ENCODE peak calls at places on chromosomes 11 and 22, in six cellular contexts. One of them, this sample, is unnamed. For H3K9me3 and H3K36me3, the result is how much of the 10 kb centered on the place peaks cover.

GRCh38 chr11:130854483-130854882 is 61.8 kb downstream of the SNX19 start:
- DNase-seq in colonic mucosa: no peak
- DNase-seq in body of pancreas: no peak
- DNase-seq in cardiac muscle cell: no peak
- DNase-seq in neural progenitor cell: no peak
- DNase-seq in PC-3: no peak
- DNase-seq in this sample: no peak

GRCh38 chr11:117187799-117188481 is 9.4 kb downstream of the SIDT2 start:
- DNase-seq in colonic mucosa: peak
- DNase-seq in body of pancreas: peak
- DNase-seq in cardiac muscle cell: no peak
- DNase-seq in neural progenitor cell: no peak
- DNase-seq in PC-3: no peak
- DNase-seq in this sample: no peak

GRCh38 chr22:39236321-39237275 is 8.2 kb downstream of the PDGFB start:
- DNase-seq in colonic mucosa: peak
- DNase-seq in body of pancreas: no peak
- DNase-seq in cardiac muscle cell: peak
- DNase-seq in neural progenitor cell: no peak
- DNase-seq in PC-3: no peak
- DNase-seq in this sample: no peak

GRCh38 chr11:106011481-106011880 is 10.6 kb downstream of the MSANTD4 start:
- DNase-seq in colonic mucosa: no peak
- DNase-seq in body of pancreas: no peak
- DNase-seq in cardiac muscle cell: peak
- DNase-seq in neural progenitor cell: no peak
- DNase-seq in PC-3: no peak
- DNase-seq in this sample: no peak

GRCh38 chr11:85947431-85948272 is 92.5 kb downstream of the CCDC83 start:
- DNase-seq in colonic mucosa: no peak
- DNase-seq in body of pancreas: no peak
- DNase-seq in cardiac muscle cell: peak
- DNase-seq in neural progenitor cell: no peak
- DNase-seq in PC-3: peak
- DNase-seq in this sample: no peak

GRCh38 chr11:127733552-127733951 is 733.0 kb upstream of the KIRREL3 start:
- DNase-seq in colonic mucosa: no peak
- DNase-seq in body of pancreas: no peak
- DNase-seq in cardiac muscle cell: no peak
- DNase-seq in neural progenitor cell: no peak
- DNase-seq in PC-3: no peak
- DNase-seq in this sample: no peak

GRCh38 chr22:34160117-34160758 is 240.0 kb upstream of the LARGE1 start:
- DNase-seq in colonic mucosa: no peak
- DNase-seq in body of pancreas: no peak
- DNase-seq in cardiac muscle cell: no peak
- DNase-seq in neural progenitor cell: peak
- DNase-seq in PC-3: no peak
- DNase-seq in this sample: no peak

GRCh38 chr22:35315855-35316745 is 16.4 kb downstream of the TOM1 start:
- DNase-seq in colonic mucosa: no peak
- DNase-seq in body of pancreas: peak
- DNase-seq in cardiac muscle cell: no peak
- DNase-seq in neural progenitor cell: no peak
- DNase-seq in PC-3: no peak
- DNase-seq in this sample: peak

GRCh38 chr11:69655479-69656394 is 14.8 kb downstream of the CCND1 start:
- DNase-seq in colonic mucosa: no peak
- DNase-seq in body of pancreas: no peak
- DNase-seq in cardiac muscle cell: no peak
- DNase-seq in neural progenitor cell: no peak
- DNase-seq in PC-3: peak
- DNase-seq in this sample: peak

GRCh38 chr11:121626507-121626875 is 173.7 kb upstream of the SORL1-AS1 start:
- DNase-seq in colonic mucosa: no peak
- DNase-seq in body of pancreas: no peak
- DNase-seq in cardiac muscle cell: no peak
- DNase-seq in neural progenitor cell: no peak
- DNase-seq in PC-3: no peak
- DNase-seq in this sample: no peak

GRCh38 chr11:65119670-65119995 is 2.1 kb upstream of the ZNHIT2 start:
- DNase-seq in colonic mucosa: no peak
- DNase-seq in body of pancreas: no peak
- DNase-seq in cardiac muscle cell: no peak
- DNase-seq in neural progenitor cell: no peak
- DNase-seq in PC-3: no peak
- DNase-seq in this sample: no peak

GRCh38 chr11:77233011-77233410 is 68.5 kb downstream of the GDPD4 start:
- DNase-seq in colonic mucosa: no peak
- DNase-seq in body of pancreas: no peak
- DNase-seq in cardiac muscle cell: no peak
- DNase-seq in neural progenitor cell: no peak
- DNase-seq in PC-3: no peak
- DNase-seq in this sample: no peak

GRCh38 chr11:34337016-34337415 is 20.8 kb downstream of the ABTB2 start:
- DNase-seq in colonic mucosa: no peak
- DNase-seq in body of pancreas: no peak
- DNase-seq in cardiac muscle cell: no peak
- DNase-seq in neural progenitor cell: no peak
- DNase-seq in PC-3: no peak
- DNase-seq in this sample: no peak

GRCh38 chr11:35122308-35122707 is 16.7 kb upstream of the CD44 start:
- DNase-seq in colonic mucosa: no peak
- DNase-seq in body of pancreas: no peak
- DNase-seq in cardiac muscle cell: no peak
- DNase-seq in neural progenitor cell: no peak
- DNase-seq in PC-3: no peak
- DNase-seq in this sample: no peak

GRCh38 chr11:90288207-90288821 is 65.5 kb upstream of the CHORDC1 start:
- DNase-seq in colonic mucosa: no peak
- DNase-seq in body of pancreas: no peak
- DNase-seq in cardiac muscle cell: peak
- DNase-seq in neural progenitor cell: peak
- DNase-seq in PC-3: peak
- DNase-seq in this sample: no peak

DNA sequence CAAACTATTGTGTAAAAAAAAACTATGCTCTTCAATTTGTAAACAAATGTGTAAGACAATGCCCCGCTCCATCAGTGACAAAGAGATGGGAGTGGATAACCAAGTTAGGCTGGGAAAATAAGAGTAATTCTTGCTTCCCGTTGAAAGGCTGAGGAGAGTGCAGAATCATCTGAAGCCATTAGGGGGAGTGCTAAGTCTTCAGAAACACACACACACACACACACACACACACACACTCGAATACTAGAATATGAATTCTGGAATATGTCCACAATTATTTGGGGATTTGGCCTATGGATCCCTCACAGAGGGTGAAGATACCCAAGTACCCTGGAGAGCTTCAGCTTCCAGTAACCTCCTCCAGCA is 27.8 kb upstream of the ROBO3 start:
- DNase-seq in colonic mucosa: peak
- DNase-seq in body of pancreas: no peak
- DNase-seq in cardiac muscle cell: peak
- DNase-seq in neural progenitor cell: peak
- DNase-seq in PC-3: peak
- DNase-seq in this sample: peak
- TF ChIP-seq CTCF in colonic mucosa: no peak
- TF ChIP-seq CTCF in body of pancreas: no peak
- TF ChIP-seq CTCF in cardiac muscle cell: peak
- TF ChIP-seq CTCF in neural progenitor cell: peak
- TF ChIP-seq CTCF in PC-3: peak
- TF ChIP-seq CTCF in this sample: no peak

GRCh38 chr22:23000657-23001439 is 69.5 kb upstream of the GNAZ start:
- DNase-seq in colonic mucosa: no peak
- DNase-seq in body of pancreas: no peak
- DNase-seq in cardiac muscle cell: no peak
- DNase-seq in neural progenitor cell: no peak
- DNase-seq in PC-3: no peak
- DNase-seq in this sample: no peak
- H3K9me3 ChIP-seq in colonic mucosa: under half
- H3K9me3 ChIP-seq in body of pancreas: under half
- H3K9me3 ChIP-seq in cardiac muscle cell: under half
- H3K9me3 ChIP-seq in neural progenitor cell: under half
- H3K9me3 ChIP-seq in PC-3: under half
- H3K9me3 ChIP-seq in this sample: under half

GRCh38 chr11:66694056-66694410 is 16.3 kb upstream of the RBM4B start:
- DNase-seq in colonic mucosa: no peak
- DNase-seq in body of pancreas: no peak
- DNase-seq in cardiac muscle cell: no peak
- DNase-seq in neural progenitor cell: no peak
- DNase-seq in PC-3: no peak
- DNase-seq in this sample: no peak
- H3K36me3 ChIP-seq in colonic mucosa: under half
- H3K36me3 ChIP-seq in body of pancreas: under half
- H3K36me3 ChIP-seq in cardiac muscle cell: under half
- H3K36me3 ChIP-seq in neural progenitor cell: under half
- H3K36me3 ChIP-seq in PC-3: under half
- H3K36me3 ChIP-seq in this sample: under half

DNA sequence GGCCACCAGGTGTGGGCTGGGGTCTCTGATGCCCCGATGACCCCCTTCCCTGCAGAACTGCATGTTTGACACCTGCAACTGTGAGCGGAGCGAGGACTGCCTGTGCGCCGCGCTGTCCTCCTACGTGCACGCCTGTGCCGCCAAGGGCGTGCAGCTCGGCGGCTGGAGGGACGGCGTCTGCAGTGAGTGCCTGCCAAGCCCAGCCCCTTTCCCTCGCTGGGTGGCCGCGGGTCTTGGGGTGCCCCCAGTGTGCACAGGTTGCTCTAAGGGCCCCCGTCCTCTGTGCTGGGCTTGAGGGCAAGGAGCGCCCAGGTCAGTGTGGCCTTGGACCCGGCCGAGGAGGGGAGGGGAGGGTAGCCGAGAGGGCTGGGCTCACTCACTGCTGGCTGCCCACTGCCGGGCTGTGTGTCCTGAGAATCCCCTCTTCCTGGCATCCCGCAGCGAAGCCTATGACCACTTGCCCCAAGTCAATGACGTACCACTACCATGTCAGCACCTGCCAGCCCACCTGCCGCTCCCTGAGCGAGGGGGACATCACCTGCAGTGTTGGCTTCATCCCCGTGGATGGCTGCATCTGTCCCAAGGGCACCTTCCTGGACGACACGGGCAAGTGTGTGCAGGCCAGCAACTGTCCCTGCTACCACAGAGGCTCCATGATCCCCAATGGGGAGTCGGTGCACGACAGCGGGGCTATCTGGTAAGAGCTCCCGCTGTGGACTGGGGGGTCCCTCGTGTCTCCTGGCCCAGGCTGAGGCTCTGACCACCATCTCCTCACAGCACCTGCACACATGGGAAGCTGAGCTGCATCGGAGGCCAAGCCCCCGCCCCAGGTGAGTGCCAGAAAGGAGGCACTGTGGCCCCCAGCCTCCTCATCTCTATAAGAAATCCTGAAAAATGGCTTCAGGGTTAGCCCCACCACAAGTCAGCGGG is 17.0 kb downstream of the MUC5AC start:
- DNase-seq in colonic mucosa: no peak
- DNase-seq in body of pancreas: no peak
- DNase-seq in cardiac muscle cell: no peak
- DNase-seq in neural progenitor cell: no peak
- DNase-seq in PC-3: no peak
- DNase-seq in this sample: no peak
- TF ChIP-seq CTCF in colonic mucosa: no peak
- TF ChIP-seq CTCF in body of pancreas: no peak
- TF ChIP-seq CTCF in cardiac muscle cell: no peak
- TF ChIP-seq CTCF in neural progenitor cell: no peak
- TF ChIP-seq CTCF in PC-3: no peak
- TF ChIP-seq CTCF in this sample: no peak

DNA sequence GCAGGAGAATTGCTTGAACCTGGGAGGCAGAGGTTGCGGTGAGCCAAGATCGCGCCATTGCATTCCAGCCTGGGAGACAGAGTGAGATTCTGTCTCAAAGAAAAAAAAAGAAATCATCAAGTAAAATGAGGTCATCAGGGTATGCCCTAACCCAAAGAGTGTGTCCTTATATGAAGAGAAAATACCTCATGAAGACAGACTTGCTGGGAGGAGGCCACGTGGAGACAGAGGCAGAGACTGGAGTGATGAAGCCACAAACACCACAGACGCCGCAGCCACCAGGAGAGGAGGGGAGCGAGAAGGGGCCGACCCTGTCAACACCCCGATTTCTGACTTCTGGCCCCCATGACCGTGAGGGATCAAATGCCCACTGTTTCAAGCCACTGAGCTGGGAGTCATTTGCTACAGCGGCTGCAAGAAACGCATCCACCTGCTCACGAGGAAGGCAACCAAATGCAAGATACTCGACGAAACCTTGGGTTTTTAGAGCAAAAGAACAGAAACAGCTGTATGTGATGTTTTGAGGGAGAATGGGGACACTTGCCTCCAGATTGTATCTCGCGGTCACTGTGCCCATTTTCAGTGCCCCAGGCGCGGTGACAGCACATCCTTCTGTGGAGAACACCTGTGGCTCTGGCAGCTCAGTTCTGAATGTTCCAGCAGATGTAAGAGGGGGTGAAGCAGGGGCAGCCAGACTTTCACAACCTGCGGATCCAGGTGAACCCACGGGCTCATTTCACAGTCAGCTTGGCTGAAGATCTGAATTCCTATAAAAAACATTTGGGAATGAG is 1317.2 kb downstream of the TBC1D22A start:
- DNase-seq in colonic mucosa: no peak
- DNase-seq in body of pancreas: no peak
- DNase-seq in cardiac muscle cell: no peak
- DNase-seq in neural progenitor cell: no peak
- DNase-seq in PC-3: no peak
- DNase-seq in this sample: no peak
- H3K9me3 ChIP-seq in colonic mucosa: under half
- H3K9me3 ChIP-seq in body of pancreas: under half
- H3K9me3 ChIP-seq in cardiac muscle cell: under half
- H3K9me3 ChIP-seq in neural progenitor cell: under half
- H3K9me3 ChIP-seq in PC-3: under half
- H3K9me3 ChIP-seq in this sample: under half

DNA sequence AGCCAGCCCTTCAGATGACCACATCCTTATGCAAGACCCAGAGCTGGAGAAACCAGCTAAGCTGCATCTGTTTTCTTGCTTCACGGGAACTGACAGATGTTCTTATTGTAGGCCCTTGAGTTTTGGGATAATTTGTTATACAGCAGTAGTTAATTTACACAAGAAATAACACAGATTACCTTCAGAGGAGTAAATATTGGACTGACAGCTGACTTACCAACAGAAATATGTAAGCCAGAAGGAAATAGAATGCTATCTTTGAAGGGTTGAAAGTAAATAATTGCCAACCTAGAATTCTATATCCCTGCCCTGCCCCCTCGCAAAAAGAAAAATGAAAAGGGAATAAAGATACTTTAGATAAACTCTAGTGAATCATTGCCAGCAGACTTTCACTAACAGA is 124.1 kb downstream of the WNT7B start:
- DNase-seq in colonic mucosa: no peak
- DNase-seq in body of pancreas: no peak
- DNase-seq in cardiac muscle cell: no peak
- DNase-seq in neural progenitor cell: no peak
- DNase-seq in PC-3: no peak
- DNase-seq in this sample: no peak
- H3K36me3 ChIP-seq in colonic mucosa: under half
- H3K36me3 ChIP-seq in body of pancreas: under half
- H3K36me3 ChIP-seq in cardiac muscle cell: under half
- H3K36me3 ChIP-seq in neural progenitor cell: under half
- H3K36me3 ChIP-seq in PC-3: under half
- H3K36me3 ChIP-seq in this sample: under half

This sample was measured in Caco-2.